ENCODE peak calls at places on chromosomes 7 and 10, in six cellular contexts. A is PC-9; Y is body of pancreas; V is cardiac muscle cell; H is sigmoid colon; P is CD4-positive, CD25-positive, alpha-beta regulatory T cell. C is an unnamed sample.

GRCh38 chr7:130491841-130492518 is at the start of gene MEST:
- DNase-seq in Y (peak; percentile 54), P (no peak), H (no peak), V (peak; percentile 63), A (no peak), C (peak; percentile 6)

GRCh38 chr10:46524471-46525176 is 31.8 kb downstream of the GPRIN2 start:
- DNase-seq in A (peak; percentile 99), P (no peak), H (peak; percentile 61), V (peak; percentile 91), Y (no peak), C (no peak)

GRCh38 chr7:157570531-157571200 is 233.9 kb downstream of the DNAJB6 start:
- DNase-seq in H (peak; percentile 33), P (no peak), Y (no peak), V (no peak), A (no peak), C (no peak)

GRCh38 chr7:128017880-128018845 is 13.1 kb downstream of the LRRC4 start:
- DNase-seq in A (no peak), H (no peak), P (no peak), V (no peak), Y (peak; percentile 35), C (no peak)

GRCh38 chr10:86367339-86367951 is 850 bp upstream of the GRID1 start:
- DNase-seq in Y (peak; percentile 21), V (peak; percentile 24), A (no peak), P (no peak), H (peak; percentile 66), C (no peak)

GRCh38 chr10:1132584-1132983 is 76.4 kb downstream of the WDR37 start:
- DNase-seq in A (no peak), V (no peak), Y (no peak), P (no peak), H (no peak), C (no peak)

GRCh38 chr7:158424011-158424410 is 163.6 kb downstream of the PTPRN2 start:
- DNase-seq in H (peak; percentile 48), A (no peak), P (no peak), V (no peak), Y (no peak), C (no peak)

GRCh38 chr10:44862006-44862751 is 49.0 kb upstream of the TMEM72 start:
- DNase-seq in P (no peak), V (no peak), H (no peak), Y (no peak), A (no peak), C (no peak)

GRCh38 chr7:34168013-34168412 is 262.7 kb downstream of the BMPER start:
- DNase-seq in V (no peak), H (no peak), P (no peak), Y (no peak), A (no peak), C (no peak)

GRCh38 chr7:66697451-66698438 is 42.8 kb upstream of the RABGEF1 start:
- DNase-seq in P (no peak), A (no peak), H (peak; percentile 82), V (peak; percentile 62), Y (no peak), C (no peak)

GRCh38 chr7:68904635-68905034 is 693.6 kb upstream of the AUTS2 start:
- DNase-seq in V (peak; percentile 64), Y (no peak), A (no peak), P (no peak), H (no peak), C (no peak)

GRCh38 chr10:80497187-80498038 is 40.3 kb upstream of the SH2D4B start:
- DNase-seq in P (no peak), V (peak; percentile 92), Y (no peak), A (no peak), H (peak; percentile 82), C (no peak)

GRCh38 chr10:113680172-113681111 is 730 bp downstream of the CASP7 start:
- DNase-seq in V (peak; percentile 53), Y (peak; percentile 60), A (peak; percentile 45), H (peak; percentile 73), P (no peak), C (peak; percentile 50)

GRCh38 chr7:53111061-53111460 is 75.6 kb downstream of the POM121L12 start:
- DNase-seq in H (no peak), P (no peak), Y (no peak), A (no peak), V (no peak), C (no peak)

GRCh38 chr10:112375721-112376577 is 2.0 kb downstream of the ACSL5 start:
- DNase-seq in H (peak; percentile 71), Y (peak; percentile 60), A (peak; percentile 69), P (peak; percentile 70), V (peak; percentile 66), C (no peak)

GRCh38 chr7:121521681-121522405 is 125.7 kb upstream of the FAM3C start:
- DNase-seq in Y (no peak), P (no peak), V (no peak), A (no peak), H (no peak), C (no peak)

GRCh38 chr7:127460077-127460476 is 67.6 kb upstream of the ZNF800 start:
- DNase-seq in A (no peak), H (no peak), Y (no peak), P (no peak), V (no peak), C (no peak)

GRCh38 chr7:82443044-82443800 is at the start of gene CACNA2D1:
- DNase-seq in P (no peak), H (peak; percentile 67), V (peak; percentile 45), Y (peak; percentile 12), A (no peak), C (peak; percentile 12)

GRCh38 chr7:42493436-42494198 is 256.6 kb upstream of the GLI3 start:
- DNase-seq in Y (peak; percentile 58), V (peak; percentile 94), H (peak; percentile 94), A (no peak), P (no peak), C (peak; percentile 39)

GRCh38 chr10:119480667-119481066 is 61.9 kb downstream of the RGS10 start:
- DNase-seq in H (peak; percentile 78), V (peak; percentile 19), Y (no peak), P (no peak), A (no peak), C (no peak)

GRCh38 chr10:133444342-133445267 is 9.1 kb upstream of the SCART1 start:
- DNase-seq in H (peak; percentile 51), A (no peak), V (no peak), P (no peak), Y (no peak), C (no peak)

GRCh38 chr10:50582766-50583762 is 40.7 kb downstream of the SGMS1 start:
- DNase-seq in Y (no peak), H (no peak), A (peak; percentile 76), P (no peak), V (no peak), C (no peak)

GRCh38 chr7:28858206-28858605 is 99.9 kb downstream of the TRIL start:
- DNase-seq in P (no peak), H (no peak), A (peak; percentile 73), V (no peak), Y (no peak), C (no peak)

GRCh38 chr10:131977323-131978096 is 4.2 kb downstream of the BNIP3 start:
- DNase-seq in P (no peak), H (peak; percentile 28), A (no peak), V (no peak), Y (no peak), C (no peak)
- H3K4me3 ChIP-seq in P (no peak overlapping the region), H (no peak overlapping the region), A (no peak overlapping the region), V (peak overlapping the region; percentile 97), Y (no peak overlapping the region), C (no peak overlapping the region)

DNA sequence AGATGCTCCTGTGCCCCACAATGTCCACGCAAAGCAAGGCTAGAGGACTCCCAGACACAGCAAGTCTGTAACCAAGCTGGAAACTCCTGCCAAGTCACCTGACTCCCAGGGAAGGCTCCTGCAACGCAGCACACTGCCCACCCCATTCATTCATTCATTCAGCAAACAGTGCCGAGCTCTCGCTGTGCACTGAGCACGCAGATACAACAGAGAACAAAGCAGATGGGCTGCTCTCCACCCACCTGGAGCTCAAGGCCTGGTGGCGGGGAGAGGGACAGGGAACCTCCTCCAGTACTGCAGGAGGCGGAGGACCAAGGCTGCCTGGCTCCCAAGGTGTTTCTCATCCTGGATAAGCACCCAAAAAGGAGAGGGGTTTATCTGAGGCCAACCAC is 8.6 kb downstream of the KCNH2 start:
- DNase-seq in H (no peak), A (no peak), Y (no peak), P (no peak), V (no peak), C (no peak)
- H3K4me1 ChIP-seq in H (peaks cover 100% of the 10 kb centered on the region), A (no peaks in the 10 kb centered on the region), Y (peaks cover 4% of the 10 kb centered on the region), P (peaks cover 13% of the 10 kb centered on the region), V (peaks cover 82% of the 10 kb centered on the region), C (no peaks in the 10 kb centered on the region)

GRCh38 chr7:97022451-97023306 is 2.0 kb downstream of the DLX5 start:
- DNase-seq in P (no peak), H (no peak), V (no peak), A (no peak), Y (no peak), C (no peak)

GRCh38 chr7:97025983-97026704 is 1.5 kb upstream of the DLX5 start:
- DNase-seq in Y (peak; percentile 45), H (no peak), P (no peak), A (no peak), V (peak; percentile 11), C (no peak)

GRCh38 chr7:97026705-97027426 is 2.2 kb upstream of the DLX5 start:
- DNase-seq in H (no peak), V (no peak), A (no peak), Y (no peak), P (no peak), C (no peak)

GRCh38 chr7:97025130-97025499 is 484 bp upstream of the DLX5 start:
- DNase-seq in V (no peak), Y (no peak), A (no peak), H (no peak), P (no peak), C (peak; percentile 24)

GRCh38 chr7:97024209-97025129 is at the start of gene DLX5:
- DNase-seq in P (no peak), Y (no peak), H (no peak), V (peak; percentile 18), A (no peak), C (peak; percentile 83)
- H3K4me3 ChIP-seq in P (no peak within 1 kb of the TSS), Y (no peak within 1 kb of the TSS), H (peak within 1 kb of the TSS; percentile 39), V (peak within 1 kb of the TSS; percentile 23), A (no peak within 1 kb of the TSS), C (peak within 1 kb of the TSS; percentile 59)

GRCh38 chr10:79444243-79445119 is 943 bp downstream of the ZCCHC24 start:
- DNase-seq in Y (peak; percentile 72), A (peak; percentile 50), P (peak; percentile 36), H (peak; percentile 89), V (peak; percentile 75), C (peak; percentile 59)

GRCh38 chr10:79440281-79440680 is 5.1 kb downstream of the ZCCHC24 start:
- DNase-seq in A (no peak), V (no peak), Y (no peak), H (no peak), P (no peak), C (no peak)

GRCh38 chr10:79443338-79444242 is 1.8 kb downstream of the ZCCHC24 start:
- DNase-seq in Y (no peak), P (no peak), H (no peak), V (peak; percentile 23), A (no peak), C (no peak)

GRCh38 chr10:79441433-79441832 is 4.0 kb downstream of the ZCCHC24 start:
- DNase-seq in A (no peak), H (no peak), P (no peak), V (no peak), Y (no peak), C (no peak)

GRCh38 chr10:79442171-79443040 is 3.0 kb downstream of the ZCCHC24 start:
- DNase-seq in H (no peak), P (no peak), Y (no peak), A (no peak), V (no peak), C (no peak)
- H3K4me1 ChIP-seq in H (peaks cover 76% of the 10 kb centered on the region), P (peaks cover 24% of the 10 kb centered on the region), Y (peaks cover 31% of the 10 kb centered on the region), A (peaks cover 45% of the 10 kb centered on the region), V (peaks cover 35% of the 10 kb centered on the region), C (peaks cover 12% of the 10 kb centered on the region)

C was measured in HAP-1.